ENCODE peak calls at places on chromosomes 4 and X, in six cellular contexts. A, S, N, G, X and H are unnamed samples.
A peak's percentile ranks its signal among the peaks of the same experiment; 100 is the strongest.

GRCh38 chrX:52284865-52285264 is 84.0 kb upstream of the XAGE2 start:
- DNase-seq in A (no peak), S (no peak), N (no peak), G (no peak), X (no peak), H (no peak)

GRCh38 chrX:70079870-70080269 is 17.6 kb downstream of the OTUD6A start:
- DNase-seq in A (no peak), S (no peak), N (no peak), G (no peak), X (no peak), H (no peak)

GRCh38 chrX:103187953-103188475 is 26.9 kb upstream of the BEX4 start:
- DNase-seq in A (no peak), S (no peak), N (no peak), G (no peak), X (no peak), H (no peak)

GRCh38 chr4:144461906-144462305 is 184.1 kb upstream of the HHIP start:
- DNase-seq in A (no peak), S (no peak), N (no peak), G (no peak), X (no peak), H (no peak)

GRCh38 chr4:81606796-81607550 is 135.3 kb upstream of the RASGEF1B start:
- DNase-seq in A (no peak), S (no peak), N (peak; percentile 18), G (no peak), X (no peak), H (no peak)

GRCh38 chr4:72302981-72303704 is 265.9 kb downstream of the ADAMTS3 start:
- DNase-seq in A (no peak), S (peak; percentile 38), N (peak; percentile 46), G (peak; percentile 7), X (peak; percentile 7), H (peak; percentile 22)

GRCh38 chr4:139142097-139142496 is 34.9 kb downstream of the ELF2 start:
- DNase-seq in A (no peak), S (no peak), N (no peak), G (no peak), X (no peak), H (no peak)

GRCh38 chrX:19672211-19672814 is 157.0 kb upstream of the MAP3K15 start:
- DNase-seq in A (no peak), S (no peak), N (no peak), G (no peak), X (no peak), H (no peak)

GRCh38 chr4:176422031-176422430 is 102.3 kb downstream of the SPCS3 start:
- DNase-seq in A (no peak), S (no peak), N (no peak), G (no peak), X (no peak), H (no peak)